ENCODE peak calls at places on chromosome 16, in eight cellular contexts. J is fibroblast of lung, V is AG04450, M is IMR-90, I is body of pancreas, B is pancreas, H is fibroblast of the aortic adventitia, L is MCF 10A. D is an unnamed sample.

GRCh38 chr16:3643095-3643730 is 11.3 kb upstream of the DNASE1 start:
- DNase-seq in J (no peak), V (no peak), M (no peak), I (no peak), B (no peak), H (no peak), L (no peak), D (no peak)

GRCh38 chr16:88926374-88926990 is 50.5 kb downstream of the CBFA2T3 start:
- DNase-seq in J (no peak), V (no peak), M (no peak), I (no peak), B (peak; percentile 42), H (no peak), L (no peak), D (no peak)

GRCh38 chr16:81707411-81708321 is 71.4 kb upstream of the PLCG2 start:
- DNase-seq in J (peak; percentile 67), V (no peak), M (peak; percentile 73), I (peak; percentile 81), B (peak; percentile 87), H (peak; percentile 54), L (peak; percentile 25), D (no peak)

GRCh38 chr16:59224426-59224825 is 490.3 kb upstream of the GOT2 start:
- DNase-seq in J (no peak), V (no peak), M (no peak), I (no peak), B (no peak), H (no peak), L (no peak), D (no peak)

GRCh38 chr16:80120899-80121521 is 419.8 kb upstream of the DYNLRB2 start:
- DNase-seq in J (no peak), V (no peak), M (no peak), I (no peak), B (no peak), H (no peak), L (no peak), D (no peak)

GRCh38 chr16:8959921-8960787 is 3.6 kb downstream of the USP7 start:
- DNase-seq in J (peak; percentile 29), V (no peak), M (peak; percentile 37), I (no peak), B (no peak), H (peak; percentile 34), L (no peak), D (no peak)

GRCh38 chr16:59684911-59685310 is 950.8 kb upstream of the GOT2 start:
- DNase-seq in J (peak; percentile 51), V (no peak), M (peak; percentile 41), I (no peak), B (no peak), H (no peak), L (no peak), D (no peak)

GRCh38 chr16:31344712-31345111 is 10.3 kb upstream of the ITGAX start:
- DNase-seq in J (no peak), V (no peak), M (no peak), I (no peak), B (no peak), H (no peak), L (no peak), D (no peak)

GRCh38 chr16:90057738-90058173 is 19.4 kb downstream of the PRDM7 start:
- DNase-seq in J (peak; percentile 46), V (peak; percentile 16), M (peak; percentile 90), I (no peak), B (no peak), H (peak; percentile 57), L (peak; percentile 14), D (no peak)

GRCh38 chr16:4891886-4892216 is 44.6 kb downstream of the UBN1 start:
- DNase-seq in J (no peak), V (no peak), M (no peak), I (no peak), B (no peak), H (no peak), L (no peak), D (no peak)

GRCh38 chr16:60811657-60812056 is 1224.6 kb downstream of the CDH8 start:
- DNase-seq in J (no peak), V (no peak), M (no peak), I (no peak), B (no peak), H (no peak), L (no peak), D (no peak)

GRCh38 chr16:24988593-24989338 is 26.4 kb downstream of the ARHGAP17 start:
- DNase-seq in J (peak; percentile 74), V (no peak), M (peak; percentile 76), I (peak; percentile 67), B (peak; percentile 46), H (peak; percentile 90), L (peak; percentile 68), D (no peak)

GRCh38 chr16:88448461-88449266 is 4.4 kb upstream of the ZFPM1 start:
- DNase-seq in J (no peak), V (no peak), M (no peak), I (no peak), B (no peak), H (no peak), L (no peak), D (no peak)

GRCh38 chr16:471353-472198 is 46.1 kb downstream of the RAB11FIP3 start:
- DNase-seq in J (peak; percentile 23), V (no peak), M (peak; percentile 19), I (no peak), B (no peak), H (no peak), L (peak; percentile 30), D (peak; percentile 19)

GRCh38 chr16:89096042-89096717 is 2.5 kb downstream of the ACSF3 start:
- DNase-seq in J (no peak), V (no peak), M (no peak), I (no peak), B (no peak), H (no peak), L (no peak), D (no peak)

GRCh38 chr16:88013766-88014165 is 62.5 kb downstream of the BANP start:
- DNase-seq in J (no peak), V (no peak), M (no peak), I (no peak), B (no peak), H (no peak), L (no peak), D (no peak)

GRCh38 chr16:70590722-70591438 is 55.5 kb upstream of the IL34 start:
- DNase-seq in J (no peak), V (no peak), M (no peak), I (peak; percentile 22), B (no peak), H (peak; percentile 57), L (no peak), D (no peak)

DNA sequence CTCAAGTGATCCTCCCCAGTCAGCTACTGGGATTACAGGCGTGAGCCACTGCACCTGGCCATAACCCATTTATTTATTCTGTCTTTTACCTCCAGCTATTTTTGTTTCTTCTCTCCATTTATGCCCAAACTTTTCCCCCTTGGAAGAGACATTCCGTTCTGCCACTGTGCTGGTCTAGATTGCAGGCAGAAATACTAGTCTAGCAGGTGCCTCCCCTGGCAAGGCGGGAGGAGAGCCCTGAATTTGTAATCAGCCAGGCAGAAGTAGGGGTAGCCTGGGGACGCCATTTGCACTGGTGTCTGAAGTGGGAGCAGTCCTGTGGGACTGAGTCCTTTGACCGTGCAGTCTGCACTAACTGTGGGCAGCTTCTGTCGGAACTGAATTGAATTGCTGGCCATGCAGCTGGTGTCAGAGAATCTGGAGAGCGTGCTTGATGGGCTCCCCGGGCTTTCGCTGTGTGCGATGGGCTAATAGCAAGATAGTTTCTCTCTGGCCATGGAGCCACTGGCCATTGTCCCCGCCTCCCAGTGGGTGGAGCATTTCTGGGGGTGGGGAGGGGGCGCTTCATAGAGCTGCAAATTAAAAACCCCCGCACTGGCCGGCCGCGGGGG is 31.5 kb upstream of the LITAF start:
- DNase-seq in J (no peak), V (no peak), M (no peak), I (no peak), B (no peak), H (no peak), L (no peak), D (no peak)
- TF ChIP-seq CTCF in J (no peak), V (no peak), M (no peak), I (no peak), B (no peak), H (no peak), L (no peak), D (no peak)

GRCh38 chr16:49440156-49441065 is 66.8 kb downstream of the C16orf78 start:
- DNase-seq in J (no peak), V (no peak), M (no peak), I (no peak), B (no peak), H (no peak), L (no peak), D (no peak)
- TF ChIP-seq CTCF in J (no peak), V (no peak), M (no peak), I (no peak), B (no peak), H (no peak), L (no peak), D (no peak)

DNA sequence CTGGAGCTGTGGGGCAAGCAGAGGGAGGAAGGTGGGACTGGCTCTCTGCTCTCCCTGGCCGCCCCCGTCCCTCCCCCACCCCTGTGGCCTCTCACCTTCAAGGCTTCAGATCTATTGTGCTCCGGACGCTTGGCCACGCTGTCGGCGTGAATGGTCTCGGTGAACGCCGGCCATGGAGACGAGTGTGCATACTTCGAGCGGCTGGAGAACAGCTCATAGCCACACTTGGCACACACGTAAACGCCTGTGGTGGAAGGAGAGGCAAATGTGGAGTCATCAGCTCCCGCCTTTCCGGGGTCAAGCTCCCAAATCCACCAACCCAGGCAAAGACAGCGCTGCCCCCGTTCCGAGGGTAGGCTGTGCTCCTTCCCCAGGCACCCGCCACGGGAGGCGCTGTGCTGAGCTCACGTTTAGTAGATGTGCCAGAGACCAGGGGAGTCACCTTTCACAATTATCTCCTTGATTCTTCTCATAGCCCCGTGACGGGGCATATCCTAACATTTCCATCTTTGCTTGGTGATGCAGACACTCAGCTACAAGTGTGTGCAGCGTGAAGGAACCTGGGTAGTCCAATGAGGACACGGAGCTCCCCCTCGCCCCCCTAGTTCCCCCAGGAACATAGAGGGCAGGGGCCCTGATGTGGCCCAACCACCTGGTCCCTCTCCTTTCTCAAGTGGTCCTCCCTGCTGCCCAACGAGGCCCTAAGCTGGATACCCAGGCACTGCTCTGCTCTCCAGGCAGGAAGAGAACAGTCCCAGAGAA is 1.7 kb downstream of the MSRB1 start:
- DNase-seq in J (peak; percentile 33), V (no peak), M (no peak), I (peak; percentile 77), B (peak; percentile 81), H (no peak), L (no peak), D (no peak)
- TF ChIP-seq CTCF in J (no peak), V (no peak), M (peak; percentile 6), I (peak; percentile 25), B (no peak), H (no peak), L (no peak), D (no peak)

DNA sequence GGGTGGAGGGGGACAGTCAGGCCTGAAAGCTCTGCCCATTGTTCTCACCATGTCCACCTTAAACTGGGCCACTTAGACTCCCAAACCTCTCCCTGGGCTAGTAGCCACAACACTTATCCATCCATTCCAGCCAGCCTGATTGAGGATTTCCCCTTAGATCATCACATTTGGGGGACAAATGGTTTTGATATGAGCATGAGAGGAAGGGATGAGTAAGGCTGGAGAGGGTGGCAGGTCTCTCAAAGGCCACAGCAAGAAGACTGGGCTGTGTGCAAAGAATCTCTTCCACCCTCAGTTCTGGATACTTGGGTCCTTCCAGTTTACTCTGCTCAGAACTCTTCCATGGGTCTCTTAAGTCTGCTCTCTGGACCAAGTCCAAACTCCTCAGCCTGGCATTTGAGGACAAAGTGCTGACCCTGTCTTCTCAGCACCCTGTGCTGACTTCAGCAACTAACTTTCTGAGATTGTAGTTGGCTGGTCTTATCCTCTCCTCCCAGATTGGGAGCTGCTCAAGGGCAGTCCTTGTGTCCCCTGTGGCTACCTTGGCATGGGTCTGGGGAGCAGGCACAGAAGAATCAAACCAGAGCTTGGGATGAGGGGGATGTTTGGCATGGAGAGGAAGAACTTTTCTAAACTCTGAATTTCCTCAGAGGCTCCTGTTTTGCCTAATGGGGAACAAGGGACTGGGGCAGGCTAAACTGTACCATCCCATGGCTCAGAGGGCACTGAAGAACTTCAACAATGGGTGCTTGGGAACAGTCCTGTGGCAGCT is 3.2 kb upstream of the NFATC3 start:
- DNase-seq in J (no peak), V (no peak), M (no peak), I (no peak), B (no peak), H (no peak), L (no peak), D (no peak)
- TF ChIP-seq CTCF in J (no peak), V (no peak), M (no peak), I (no peak), B (no peak), H (no peak), L (no peak), D (no peak)